ENCODE peak calls at places on chromosomes 16 and 17, in nine cellular contexts. M is A549, I is heart left ventricle, H is tibial nerve, Q is adrenal gland, B is body of pancreas, G is ovary, W is NB4, D is K562. F is an unnamed sample.

GRCh38 chr17:17019891-17020456 is 22.3 kb upstream of the MPRIP start:
- DNase-seq in I (no peak), Q (no peak), G (peak), W (no peak), M (no peak), D (no peak), H (no peak), B (no peak), F (no peak)

GRCh38 chr16:57590654-57591085 is 37.8 kb upstream of the ADGRG1 start:
- DNase-seq in I (no peak), Q (no peak), M (peak), B (no peak), H (no peak), W (peak), G (no peak), D (no peak), F (peak)

GRCh38 chr17:8606415-8606814 is 24.1 kb downstream of the MYH10 start:
- DNase-seq in Q (no peak), H (no peak), M (no peak), W (no peak), G (no peak), B (no peak), D (no peak), I (peak), F (no peak)

GRCh38 chr16:88289549-88290344 is 93.0 kb upstream of the ZNF469 start:
- DNase-seq in M (no peak), I (no peak), W (peak), D (no peak), G (no peak), B (no peak), Q (no peak), H (no peak), F (no peak)

GRCh38 chr16:31427441-31428276 is 501 bp downstream of the COX6A2 start:
- DNase-seq in G (peak), D (peak), B (peak), Q (peak), M (no peak), W (no peak), I (peak), H (no peak), F (no peak)

GRCh38 chr17:83057793-83058477 is 21.5 kb upstream of the METRNL start:
- DNase-seq in I (peak), B (no peak), D (no peak), Q (peak), H (peak), W (no peak), M (no peak), G (peak), F (no peak)

GRCh38 chr16:73308776-73309175 is 260.8 kb upstream of the ZFHX3 start:
- DNase-seq in Q (no peak), D (no peak), W (no peak), H (no peak), M (no peak), B (no peak), I (no peak), G (no peak), F (no peak)

GRCh38 chr17:65634533-65634932 is 73.1 kb upstream of the AXIN2 start:
- DNase-seq in Q (no peak), H (no peak), M (peak), B (peak), I (no peak), D (no peak), G (no peak), W (no peak), F (no peak)

GRCh38 chr16:85612191-85612800 is 826 bp upstream of the GSE1 start:
- DNase-seq in H (peak), B (peak), M (peak), G (peak), I (peak), D (no peak), Q (peak), W (peak), F (peak)

GRCh38 chr16:85613609-85614337 is 651 bp downstream of the GSE1 start:
- DNase-seq in H (peak), W (peak), I (peak), Q (no peak), D (peak), M (peak), G (peak), B (peak), F (no peak)

GRCh38 chr16:85614338-85615013 is 1.4 kb downstream of the GSE1 start:
- DNase-seq in I (no peak), D (peak), W (no peak), G (peak), Q (no peak), M (no peak), B (peak), H (no peak), F (no peak)

GRCh38 chr16:85611455-85612190 is 1.5 kb upstream of the GSE1 start:
- DNase-seq in G (peak), I (peak), B (peak), W (peak), H (peak), D (peak), Q (peak), M (peak), F (peak)

GRCh38 chr16:85612801-85613608 is at the start of gene GSE1:
- DNase-seq in Q (peak), W (peak), G (peak), H (peak), B (peak), D (peak), I (peak), M (peak), F (peak)
- TF ChIP-seq POLR2A in Q (peak), W (peak), G (no peak), H (peak), B (peak), D (peak), I (peak), M (peak), F (no peak)

DNA sequence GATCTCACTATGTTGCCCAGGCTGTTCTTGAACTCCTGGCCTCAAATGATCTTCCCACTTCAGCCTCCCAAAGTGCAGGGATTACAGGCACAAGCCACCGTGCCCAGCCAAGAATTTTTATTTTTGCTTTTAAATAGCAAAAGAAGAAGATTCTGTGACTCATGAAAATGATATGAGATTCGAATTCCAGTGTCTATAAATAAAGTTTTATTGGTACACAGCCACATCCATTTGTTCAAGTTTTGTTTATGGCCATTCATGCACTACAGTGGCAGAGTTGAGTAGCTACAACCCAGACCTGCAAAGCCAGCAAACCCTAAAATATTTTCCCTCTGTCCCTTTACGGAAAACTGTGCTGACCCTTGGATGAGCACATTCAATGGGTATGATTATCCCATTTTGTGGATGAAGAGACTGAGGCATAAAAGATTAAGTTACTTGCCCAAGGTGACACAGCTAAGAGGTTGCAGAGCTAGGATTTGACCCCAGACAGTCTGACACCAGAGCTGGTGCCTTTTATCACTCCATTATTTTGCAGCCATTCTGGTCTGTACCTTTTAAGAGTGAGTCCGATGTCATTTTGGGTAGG is 34.2 kb downstream of the SCNN1G start:
- DNase-seq in M (no peak), H (no peak), Q (no peak), D (no peak), W (no peak), I (no peak), B (no peak), G (no peak), F (no peak)
- TF ChIP-seq POLR2A in M (no peak), H (no peak), Q (no peak), D (no peak), W (no peak), I (no peak), B (no peak), G (no peak), F (no peak)

GRCh38 chr17:50372708-50373556 is at the start of the genes EME1 and MRPL27:
- DNase-seq in M (peak), I (peak), B (peak), W (peak), Q (peak), H (peak), D (peak), G (peak), F (peak)
- TF ChIP-seq POLR2A in M (peak), I (peak), B (peak), W (peak), Q (peak), H (no peak), D (peak), G (peak), F (peak)

DNA sequence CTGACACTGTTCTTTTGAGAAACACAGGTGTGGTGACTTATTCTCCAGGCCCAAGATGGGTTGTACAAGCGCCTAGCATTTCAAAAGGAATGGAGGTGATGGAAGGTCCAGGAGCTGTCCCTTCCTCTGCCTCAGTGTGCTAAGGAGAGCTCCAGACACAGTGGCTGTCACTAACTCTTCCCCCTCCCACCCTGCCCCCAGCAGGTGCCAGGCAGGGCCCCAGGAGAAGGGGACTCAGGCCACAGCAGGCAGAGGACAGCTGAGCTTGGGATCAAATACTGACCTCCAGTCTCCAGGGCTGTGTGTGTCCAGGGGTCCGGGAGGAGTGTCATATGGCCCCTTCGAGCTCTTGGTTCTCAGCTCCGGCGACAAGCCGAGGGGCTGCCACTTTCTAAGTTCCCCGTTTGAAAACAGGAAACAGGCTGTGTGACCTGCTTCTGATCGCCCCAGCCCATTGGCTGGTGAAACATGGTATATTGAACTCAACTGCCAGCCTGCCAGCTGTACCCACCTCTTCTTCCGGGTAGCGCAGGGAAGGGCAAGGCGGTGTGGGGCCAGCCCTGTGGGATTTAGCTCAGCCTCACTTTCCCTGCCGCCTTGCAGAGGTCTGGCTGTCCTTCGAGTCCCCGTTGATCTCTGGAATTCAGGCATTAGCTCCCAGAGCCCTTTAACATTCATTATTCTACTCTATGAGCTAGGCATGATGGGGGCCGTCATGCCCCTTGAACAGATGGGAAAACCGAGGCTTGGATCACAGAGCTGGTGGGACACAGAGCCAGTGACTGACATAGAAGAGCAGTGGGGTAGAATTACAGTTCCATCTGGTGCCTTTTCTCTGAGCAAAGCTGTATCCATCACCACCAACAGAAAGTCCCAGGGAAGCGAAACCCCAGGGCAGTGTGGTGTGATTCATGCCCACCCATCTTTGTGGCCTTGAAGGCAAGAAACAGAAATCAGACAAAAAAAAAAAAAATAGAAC is at the start of gene SNX20:
- DNase-seq in I (peak), D (no peak), G (no peak), H (no peak), M (no peak), B (peak), Q (peak), W (peak), F (no peak)
- TF ChIP-seq POLR2A in I (no peak), D (no peak), G (no peak), H (no peak), M (no peak), B (peak), Q (no peak), W (peak), F (no peak)

DNA sequence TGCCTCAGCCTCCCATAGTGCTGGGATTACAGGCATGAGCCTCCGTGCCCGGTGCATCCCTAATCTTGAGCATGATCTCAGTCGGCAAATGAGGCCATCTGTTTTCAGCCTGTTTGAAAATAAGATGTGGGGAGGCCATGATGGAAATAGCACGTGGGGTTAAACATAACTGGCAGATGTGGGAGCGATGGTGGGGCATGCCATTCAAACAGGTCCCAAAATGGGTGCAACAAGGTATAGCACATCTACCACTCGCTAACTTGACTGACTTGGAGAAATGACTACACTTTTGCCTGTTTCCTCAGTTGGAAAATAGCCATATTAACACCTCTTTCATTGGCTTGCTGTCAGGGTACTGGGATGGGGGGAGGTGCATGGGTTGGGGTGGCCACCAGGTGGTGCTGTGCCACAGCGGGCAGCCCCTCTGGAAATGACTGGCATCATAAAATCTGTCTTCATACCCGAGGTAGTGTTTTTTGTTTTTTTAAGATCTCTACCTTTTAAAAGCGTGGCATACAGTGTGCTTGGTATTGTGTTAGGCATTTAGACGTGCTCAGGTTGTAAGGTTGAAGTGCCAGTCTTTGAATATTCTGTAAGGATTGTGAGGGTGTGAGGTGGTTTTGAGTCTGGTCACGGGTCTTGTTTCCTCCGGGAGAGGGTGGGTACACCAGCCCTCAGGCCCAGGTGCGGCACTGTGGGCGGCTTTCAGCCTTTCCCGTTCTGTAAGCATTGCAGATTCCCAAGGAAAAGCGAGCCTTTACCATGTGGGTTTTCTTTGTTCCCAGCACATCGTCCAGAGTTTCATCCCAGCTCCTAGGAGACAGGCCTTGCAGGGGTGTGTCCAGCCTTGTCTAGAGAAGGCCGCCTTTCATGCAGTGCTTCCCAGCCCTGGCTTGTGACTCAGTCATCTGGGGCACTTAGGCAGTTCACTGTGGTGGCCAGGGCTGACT is 2.9 kb upstream of the TTYH2 start:
- DNase-seq in I (peak), D (peak), Q (peak), M (peak), G (peak), B (peak), W (peak), H (peak), F (peak)
- TF ChIP-seq POLR2A in I (peak), D (peak), Q (no peak), M (no peak), G (no peak), B (peak), W (no peak), H (no peak), F (no peak)

GRCh38 chr17:48542956-48543853 is 1.7 kb downstream of the HOXB2 start:
- DNase-seq in Q (peak), I (no peak), H (no peak), B (peak), W (no peak), G (no peak), D (peak), M (peak), F (no peak)
- TF ChIP-seq POLR2A in Q (no peak), I (no peak), H (no peak), B (no peak), W (no peak), G (no peak), D (peak), M (peak), F (no peak)

F was measured in H54.